ENCODE peak calls at places on chromosomes 12 and 14, in eight cellular contexts. B, O, J, V, I, N, Y and H are unnamed samples.

GRCh38 chr14:88934231-88934898 is 109.9 kb downstream of the TTC8 start:
- DNase-seq in B (no peak), O (peak), J (no peak), V (no peak), I (no peak), N (no peak), Y (no peak), H (no peak)

GRCh38 chr12:105738036-105738435 is 400.7 kb downstream of the NUAK1 start:
- DNase-seq in B (no peak), O (no peak), J (no peak), V (peak), I (no peak), N (no peak), Y (no peak), H (no peak)

GRCh38 chr12:70733385-70733784 is 96.2 kb upstream of the PTPRB start:
- DNase-seq in B (peak), O (peak), J (no peak), V (no peak), I (peak), N (peak), Y (peak), H (peak)

GRCh38 chr12:115710104-115710564 is 567.4 kb downstream of the MED13L start:
- DNase-seq in B (no peak), O (peak), J (no peak), V (no peak), I (no peak), N (no peak), Y (no peak), H (no peak)

GRCh38 chr12:7374423-7375144 is 69.4 kb downstream of the CD163L1 start:
- DNase-seq in B (no peak), O (peak), J (no peak), V (peak), I (no peak), N (peak), Y (no peak), H (no peak)

GRCh38 chr12:113260127-113260526 is 38.9 kb downstream of the TPCN1 start:
- DNase-seq in B (peak), O (no peak), J (no peak), V (peak), I (peak), N (no peak), Y (no peak), H (no peak)

GRCh38 chr12:89709994-89710872 is 1.6 kb upstream of the ATP2B1 start:
- DNase-seq in B (peak), O (peak), J (no peak), V (peak), I (no peak), N (peak), Y (no peak), H (peak)

GRCh38 chr12:14995583-14996425 is 23.0 kb downstream of the PDE6H start:
- DNase-seq in B (peak), O (peak), J (no peak), V (no peak), I (peak), N (no peak), Y (peak), H (peak)

GRCh38 chr12:108831309-108831991 is 25.9 kb downstream of the SSH1 start:
- DNase-seq in B (no peak), O (no peak), J (no peak), V (no peak), I (no peak), N (no peak), Y (no peak), H (no peak)

GRCh38 chr14:22333408-22334274 is 255.4 kb downstream of the DAD1 start:
- DNase-seq in B (no peak), O (peak), J (no peak), V (no peak), I (peak), N (no peak), Y (no peak), H (peak)

GRCh38 chr14:49461529-49462401 is 124.4 kb downstream of the RPS29 start:
- DNase-seq in B (peak), O (peak), J (no peak), V (no peak), I (peak), N (peak), Y (peak), H (peak)